ENCODE peak calls at places on chromosomes 1 and 21, in ten cellular contexts. One of them, this sample, is unnamed.

GRCh38 chr1:231211005-231211857 is 29.8 kb upstream of the GNPAT start:
- DNase-seq in stimulated activated CD4-positive, alpha-beta T cell treated with anti-CD3 and anti-CD28 coated beads, Interleukin-1b, Interleukin-23, amount 100 ng/mL, for 24 hours: peak
- DNase-seq in nucleus accumbens: peak
- DNase-seq in hepatocyte: peak
- DNase-seq in H9: peak
- DNase-seq in GM04503: no peak
- DNase-seq in activated T-cell treated with anti-CD3 and anti-CD28 coated beads for 24 hours: peak
- DNase-seq in colonic mucosa: peak
- DNase-seq in NCI-H460: peak
- DNase-seq in CD8-positive, alpha-beta memory T cell: peak
- DNase-seq in this sample: peak

GRCh38 chr1:224544276-224544675 is 71.8 kb upstream of the CNIH3 start:
- DNase-seq in GM04503: no peak
- DNase-seq in activated T-cell treated with anti-CD3 and anti-CD28 coated beads for 24 hours: no peak
- DNase-seq in NCI-H460: no peak
- DNase-seq in H9: no peak
- DNase-seq in hepatocyte: no peak
- DNase-seq in nucleus accumbens: no peak
- DNase-seq in stimulated activated CD4-positive, alpha-beta T cell treated with anti-CD3 and anti-CD28 coated beads, Interleukin-1b, Interleukin-23, amount 100 ng/mL, for 24 hours: no peak
- DNase-seq in colonic mucosa: no peak
- DNase-seq in CD8-positive, alpha-beta memory T cell: no peak
- DNase-seq in this sample: no peak

GRCh38 chr1:53328009-53328489 is at the start of gene LRP8:
- DNase-seq in H9: peak
- DNase-seq in stimulated activated CD4-positive, alpha-beta T cell treated with anti-CD3 and anti-CD28 coated beads, Interleukin-1b, Interleukin-23, amount 100 ng/mL, for 24 hours: peak
- DNase-seq in nucleus accumbens: peak
- DNase-seq in GM04503: no peak
- DNase-seq in colonic mucosa: peak
- DNase-seq in CD8-positive, alpha-beta memory T cell: peak
- DNase-seq in NCI-H460: peak
- DNase-seq in activated T-cell treated with anti-CD3 and anti-CD28 coated beads for 24 hours: peak
- DNase-seq in hepatocyte: peak
- DNase-seq in this sample: peak

GRCh38 chr1:55211456-55211855 is 3.7 kb downstream of the USP24 start:
- DNase-seq in NCI-H460: no peak
- DNase-seq in hepatocyte: no peak
- DNase-seq in nucleus accumbens: no peak
- DNase-seq in activated T-cell treated with anti-CD3 and anti-CD28 coated beads for 24 hours: no peak
- DNase-seq in H9: no peak
- DNase-seq in stimulated activated CD4-positive, alpha-beta T cell treated with anti-CD3 and anti-CD28 coated beads, Interleukin-1b, Interleukin-23, amount 100 ng/mL, for 24 hours: no peak
- DNase-seq in GM04503: no peak
- DNase-seq in CD8-positive, alpha-beta memory T cell: no peak
- DNase-seq in colonic mucosa: no peak
- DNase-seq in this sample: no peak

GRCh38 chr1:112870887-112871646 is 84.9 kb downstream of the SLC16A1 start:
- DNase-seq in colonic mucosa: no peak
- DNase-seq in stimulated activated CD4-positive, alpha-beta T cell treated with anti-CD3 and anti-CD28 coated beads, Interleukin-1b, Interleukin-23, amount 100 ng/mL, for 24 hours: no peak
- DNase-seq in NCI-H460: no peak
- DNase-seq in GM04503: no peak
- DNase-seq in CD8-positive, alpha-beta memory T cell: no peak
- DNase-seq in nucleus accumbens: no peak
- DNase-seq in H9: no peak
- DNase-seq in activated T-cell treated with anti-CD3 and anti-CD28 coated beads for 24 hours: no peak
- DNase-seq in hepatocyte: no peak
- DNase-seq in this sample: no peak

GRCh38 chr1:215376544-215377264 is 190.4 kb upstream of the KCTD3 start:
- DNase-seq in NCI-H460: peak
- DNase-seq in stimulated activated CD4-positive, alpha-beta T cell treated with anti-CD3 and anti-CD28 coated beads, Interleukin-1b, Interleukin-23, amount 100 ng/mL, for 24 hours: no peak
- DNase-seq in colonic mucosa: no peak
- DNase-seq in hepatocyte: no peak
- DNase-seq in activated T-cell treated with anti-CD3 and anti-CD28 coated beads for 24 hours: no peak
- DNase-seq in CD8-positive, alpha-beta memory T cell: no peak
- DNase-seq in H9: no peak
- DNase-seq in nucleus accumbens: no peak
- DNase-seq in GM04503: peak
- DNase-seq in this sample: no peak

GRCh38 chr1:204431310-204432184 is 19.9 kb upstream of the PPP1R15B start:
- DNase-seq in GM04503: no peak
- DNase-seq in nucleus accumbens: peak
- DNase-seq in H9: peak
- DNase-seq in colonic mucosa: peak
- DNase-seq in CD8-positive, alpha-beta memory T cell: peak
- DNase-seq in stimulated activated CD4-positive, alpha-beta T cell treated with anti-CD3 and anti-CD28 coated beads, Interleukin-1b, Interleukin-23, amount 100 ng/mL, for 24 hours: peak
- DNase-seq in hepatocyte: peak
- DNase-seq in activated T-cell treated with anti-CD3 and anti-CD28 coated beads for 24 hours: peak
- DNase-seq in NCI-H460: peak
- DNase-seq in this sample: peak

GRCh38 chr1:205746757-205747412 is 3.1 kb downstream of the NUCKS1 start:
- DNase-seq in nucleus accumbens: no peak
- DNase-seq in activated T-cell treated with anti-CD3 and anti-CD28 coated beads for 24 hours: no peak
- DNase-seq in CD8-positive, alpha-beta memory T cell: no peak
- DNase-seq in H9: no peak
- DNase-seq in NCI-H460: no peak
- DNase-seq in hepatocyte: no peak
- DNase-seq in stimulated activated CD4-positive, alpha-beta T cell treated with anti-CD3 and anti-CD28 coated beads, Interleukin-1b, Interleukin-23, amount 100 ng/mL, for 24 hours: no peak
- DNase-seq in GM04503: no peak
- DNase-seq in colonic mucosa: no peak
- DNase-seq in this sample: no peak

GRCh38 chr1:182662121-182662890 is 22.1 kb downstream of the RGS8 start:
- DNase-seq in GM04503: no peak
- DNase-seq in nucleus accumbens: no peak
- DNase-seq in NCI-H460: no peak
- DNase-seq in CD8-positive, alpha-beta memory T cell: no peak
- DNase-seq in activated T-cell treated with anti-CD3 and anti-CD28 coated beads for 24 hours: no peak
- DNase-seq in hepatocyte: no peak
- DNase-seq in colonic mucosa: no peak
- DNase-seq in stimulated activated CD4-positive, alpha-beta T cell treated with anti-CD3 and anti-CD28 coated beads, Interleukin-1b, Interleukin-23, amount 100 ng/mL, for 24 hours: no peak
- DNase-seq in H9: peak
- DNase-seq in this sample: no peak

GRCh38 chr1:8026976-8027747 is 1.1 kb upstream of the ERRFI1 start:
- DNase-seq in activated T-cell treated with anti-CD3 and anti-CD28 coated beads for 24 hours: no peak
- DNase-seq in nucleus accumbens: no peak
- DNase-seq in colonic mucosa: peak
- DNase-seq in NCI-H460: no peak
- DNase-seq in CD8-positive, alpha-beta memory T cell: no peak
- DNase-seq in GM04503: no peak
- DNase-seq in stimulated activated CD4-positive, alpha-beta T cell treated with anti-CD3 and anti-CD28 coated beads, Interleukin-1b, Interleukin-23, amount 100 ng/mL, for 24 hours: no peak
- DNase-seq in hepatocyte: peak
- DNase-seq in H9: peak
- DNase-seq in this sample: no peak

GRCh38 chr1:213135572-213135971 is 84.5 kb downstream of the RPS6KC1 start:
- DNase-seq in CD8-positive, alpha-beta memory T cell: no peak
- DNase-seq in nucleus accumbens: no peak
- DNase-seq in activated T-cell treated with anti-CD3 and anti-CD28 coated beads for 24 hours: no peak
- DNase-seq in NCI-H460: no peak
- DNase-seq in colonic mucosa: no peak
- DNase-seq in hepatocyte: no peak
- DNase-seq in GM04503: no peak
- DNase-seq in H9: no peak
- DNase-seq in stimulated activated CD4-positive, alpha-beta T cell treated with anti-CD3 and anti-CD28 coated beads, Interleukin-1b, Interleukin-23, amount 100 ng/mL, for 24 hours: no peak
- DNase-seq in this sample: no peak

GRCh38 chr1:230820568-230820967 is 47.8 kb downstream of the C1orf198 start:
- DNase-seq in hepatocyte: no peak
- DNase-seq in GM04503: no peak
- DNase-seq in CD8-positive, alpha-beta memory T cell: no peak
- DNase-seq in activated T-cell treated with anti-CD3 and anti-CD28 coated beads for 24 hours: no peak
- DNase-seq in stimulated activated CD4-positive, alpha-beta T cell treated with anti-CD3 and anti-CD28 coated beads, Interleukin-1b, Interleukin-23, amount 100 ng/mL, for 24 hours: no peak
- DNase-seq in H9: no peak
- DNase-seq in nucleus accumbens: peak
- DNase-seq in colonic mucosa: no peak
- DNase-seq in NCI-H460: no peak
- DNase-seq in this sample: no peak

GRCh38 chr21:33495743-33496142 is 4.2 kb upstream of the DNAJC28 start:
- DNase-seq in nucleus accumbens: no peak
- DNase-seq in colonic mucosa: no peak
- DNase-seq in hepatocyte: no peak
- DNase-seq in activated T-cell treated with anti-CD3 and anti-CD28 coated beads for 24 hours: no peak
- DNase-seq in H9: no peak
- DNase-seq in NCI-H460: no peak
- DNase-seq in GM04503: no peak
- DNase-seq in CD8-positive, alpha-beta memory T cell: no peak
- DNase-seq in stimulated activated CD4-positive, alpha-beta T cell treated with anti-CD3 and anti-CD28 coated beads, Interleukin-1b, Interleukin-23, amount 100 ng/mL, for 24 hours: no peak
- DNase-seq in this sample: no peak

GRCh38 chr1:181817091-181817490 is 244.4 kb downstream of the ZNF648 start:
- DNase-seq in colonic mucosa: no peak
- DNase-seq in activated T-cell treated with anti-CD3 and anti-CD28 coated beads for 24 hours: no peak
- DNase-seq in nucleus accumbens: no peak
- DNase-seq in H9: no peak
- DNase-seq in stimulated activated CD4-positive, alpha-beta T cell treated with anti-CD3 and anti-CD28 coated beads, Interleukin-1b, Interleukin-23, amount 100 ng/mL, for 24 hours: no peak
- DNase-seq in hepatocyte: no peak
- DNase-seq in CD8-positive, alpha-beta memory T cell: no peak
- DNase-seq in GM04503: no peak
- DNase-seq in NCI-H460: no peak
- DNase-seq in this sample: no peak

GRCh38 chr21:44761747-44762208 is 39.8 kb downstream of the UBE2G2 start:
- DNase-seq in H9: peak
- DNase-seq in NCI-H460: no peak
- DNase-seq in colonic mucosa: peak
- DNase-seq in activated T-cell treated with anti-CD3 and anti-CD28 coated beads for 24 hours: no peak
- DNase-seq in GM04503: no peak
- DNase-seq in stimulated activated CD4-positive, alpha-beta T cell treated with anti-CD3 and anti-CD28 coated beads, Interleukin-1b, Interleukin-23, amount 100 ng/mL, for 24 hours: no peak
- DNase-seq in CD8-positive, alpha-beta memory T cell: no peak
- DNase-seq in hepatocyte: no peak
- DNase-seq in nucleus accumbens: no peak
- DNase-seq in this sample: no peak

GRCh38 chr1:2330511-2331199 is 60.7 kb downstream of the MORN1 start:
- DNase-seq in activated T-cell treated with anti-CD3 and anti-CD28 coated beads for 24 hours: no peak
- DNase-seq in GM04503: peak
- DNase-seq in nucleus accumbens: no peak
- DNase-seq in H9: no peak
- DNase-seq in CD8-positive, alpha-beta memory T cell: no peak
- DNase-seq in hepatocyte: peak
- DNase-seq in NCI-H460: no peak
- DNase-seq in colonic mucosa: no peak
- DNase-seq in stimulated activated CD4-positive, alpha-beta T cell treated with anti-CD3 and anti-CD28 coated beads, Interleukin-1b, Interleukin-23, amount 100 ng/mL, for 24 hours: no peak
- DNase-seq in this sample: no peak

GRCh38 chr1:28986296-28986910 is 72.0 kb downstream of the EPB41 start:
- DNase-seq in NCI-H460: no peak
- DNase-seq in hepatocyte: no peak
- DNase-seq in stimulated activated CD4-positive, alpha-beta T cell treated with anti-CD3 and anti-CD28 coated beads, Interleukin-1b, Interleukin-23, amount 100 ng/mL, for 24 hours: no peak
- DNase-seq in colonic mucosa: no peak
- DNase-seq in H9: no peak
- DNase-seq in CD8-positive, alpha-beta memory T cell: no peak
- DNase-seq in GM04503: no peak
- DNase-seq in nucleus accumbens: no peak
- DNase-seq in activated T-cell treated with anti-CD3 and anti-CD28 coated beads for 24 hours: no peak
- DNase-seq in this sample: no peak

GRCh38 chr1:166840309-166841302 is 1.3 kb downstream of the POGK start:
- DNase-seq in CD8-positive, alpha-beta memory T cell: no peak
- DNase-seq in H9: no peak
- DNase-seq in hepatocyte: peak
- DNase-seq in stimulated activated CD4-positive, alpha-beta T cell treated with anti-CD3 and anti-CD28 coated beads, Interleukin-1b, Interleukin-23, amount 100 ng/mL, for 24 hours: no peak
- DNase-seq in GM04503: no peak
- DNase-seq in colonic mucosa: peak
- DNase-seq in NCI-H460: no peak
- DNase-seq in nucleus accumbens: no peak
- DNase-seq in activated T-cell treated with anti-CD3 and anti-CD28 coated beads for 24 hours: no peak
- DNase-seq in this sample: no peak

GRCh38 chr1:204573563-204573925 is 57.3 kb downstream of the MDM4 start:
- DNase-seq in activated T-cell treated with anti-CD3 and anti-CD28 coated beads for 24 hours: no peak
- DNase-seq in nucleus accumbens: no peak
- DNase-seq in CD8-positive, alpha-beta memory T cell: no peak
- DNase-seq in colonic mucosa: no peak
- DNase-seq in GM04503: no peak
- DNase-seq in NCI-H460: no peak
- DNase-seq in hepatocyte: peak
- DNase-seq in H9: no peak
- DNase-seq in stimulated activated CD4-positive, alpha-beta T cell treated with anti-CD3 and anti-CD28 coated beads, Interleukin-1b, Interleukin-23, amount 100 ng/mL, for 24 hours: no peak
- DNase-seq in this sample: no peak